ENCODE peak calls at places on chromosomes 16 and 17, in nine cellular contexts. R is nephron progenitor cell, O is memory B cell, A is skeletal muscle cell, T is activated gamma-delta T cell treated with Interleukin-2 at 50 U/mL for 16 hours, H is GM23248, N is glutamatergic neuron, G is GM03348, Y is HTR-8/SVneo. X is an unnamed sample.

GRCh38 chr17:80261159-80261894 is 675 bp downstream of the RNF213 start:
- DNase-seq in R (peak), G (peak), N (peak), T (peak), A (no peak), Y (peak), H (peak), O (peak), X (no peak)

GRCh38 chr16:63568184-63568583 is 1531.9 kb upstream of the CDH8 start:
- DNase-seq in R (no peak), A (no peak), H (no peak), G (no peak), N (no peak), T (no peak), O (no peak), Y (no peak), X (no peak)

GRCh38 chr16:24737391-24737871 is 8.0 kb downstream of the TNRC6A start:
- DNase-seq in O (no peak), Y (no peak), G (peak), A (no peak), N (no peak), R (no peak), T (no peak), H (peak), X (no peak)

GRCh38 chr17:2388020-2388704 is 12.7 kb downstream of the MNT start:
- DNase-seq in G (no peak), H (no peak), N (no peak), T (no peak), O (no peak), R (no peak), A (no peak), Y (no peak), X (no peak)

GRCh38 chr17:2705888-2706795 is 5.4 kb downstream of the CLUH start:
- DNase-seq in R (no peak), H (no peak), T (no peak), G (no peak), Y (no peak), O (no peak), A (no peak), N (no peak), X (no peak)

GRCh38 chr17:1720856-1721386 is 3.6 kb upstream of the WDR81 start:
- DNase-seq in Y (no peak), A (no peak), H (peak), N (peak), G (peak), T (peak), O (peak), R (peak), X (no peak)

GRCh38 chr17:1454541-1454940 is 1.5 kb downstream of the CRK start:
- DNase-seq in O (no peak), Y (no peak), A (no peak), H (peak), T (no peak), R (no peak), G (no peak), N (no peak), X (no peak)

GRCh38 chr17:10547351-10547750 is 2.1 kb downstream of the MYH2 start:
- DNase-seq in Y (peak), G (no peak), A (no peak), O (no peak), N (no peak), H (no peak), R (no peak), T (no peak), X (no peak)

GRCh38 chr17:80629298-80630028 is 84.8 kb downstream of the RPTOR start:
- DNase-seq in A (no peak), G (no peak), O (no peak), T (no peak), H (no peak), R (no peak), N (no peak), Y (no peak), X (no peak)

GRCh38 chr16:85724936-85725335 is 26.0 kb downstream of the C16orf74 start:
- DNase-seq in Y (no peak), G (no peak), R (no peak), A (no peak), H (no peak), O (no peak), N (no peak), T (no peak), X (no peak)

GRCh38 chr17:67655478-67656148 is 62.1 kb upstream of the NOL11 start:
- DNase-seq in A (no peak), R (no peak), N (no peak), T (no peak), O (no peak), H (no peak), Y (no peak), G (no peak), X (no peak)

GRCh38 chr17:65123757-65124675 is 13.2 kb upstream of the RGS9 start:
- DNase-seq in T (no peak), A (no peak), N (no peak), R (no peak), Y (no peak), O (no peak), H (peak), G (no peak), X (no peak)

GRCh38 chr17:82639628-82640027 is 8.6 kb downstream of the WDR45B start:
- DNase-seq in O (no peak), G (no peak), R (no peak), H (no peak), T (no peak), N (no peak), Y (no peak), A (no peak), X (no peak)

GRCh38 chr17:55601874-55602364 is 90.7 kb upstream of the SMIM36 start:
- DNase-seq in R (peak), G (peak), Y (no peak), N (no peak), A (no peak), O (peak), T (no peak), H (peak), X (no peak)

GRCh38 chr17:75927286-75927922 is 13.4 kb downstream of the FBF1 start:
- DNase-seq in T (no peak), G (peak), R (no peak), H (peak), A (no peak), Y (peak), N (no peak), O (no peak), X (no peak)

GRCh38 chr16:2008631-2009301 is 855 bp downstream of the ZNF598 start:
- DNase-seq in A (no peak), O (no peak), R (no peak), Y (no peak), T (no peak), N (no peak), H (peak), G (peak), X (no peak)

GRCh38 chr17:44444735-44445105 is 55.3 kb upstream of the ITGA2B start:
- DNase-seq in Y (no peak), T (no peak), A (peak), H (peak), R (no peak), G (no peak), O (no peak), N (no peak), X (peak)

GRCh38 chr17:80294210-80294609 is 33.6 kb downstream of the RNF213 start:
- DNase-seq in R (no peak), G (no peak), Y (no peak), N (peak), O (no peak), T (no peak), H (no peak), A (no peak), X (no peak)

GRCh38 chr16:64731891-64732290 is 390.0 kb downstream of the CDH11 start:
- DNase-seq in Y (no peak), H (no peak), O (no peak), T (no peak), N (no peak), A (no peak), R (no peak), G (no peak), X (no peak)

GRCh38 chr17:17898673-17899072 is 61.9 kb upstream of the SREBF1 start:
- DNase-seq in G (no peak), O (no peak), Y (no peak), R (no peak), A (no peak), N (no peak), T (no peak), H (no peak), X (no peak)

GRCh38 chr17:42198897-42199296 is 4.6 kb upstream of the GHDC start:
- DNase-seq in G (no peak), H (no peak), A (no peak), T (no peak), N (no peak), Y (no peak), R (no peak), O (peak), X (no peak)

GRCh38 chr16:23695756-23696155 is 17.1 kb downstream of the PLK1 start:
- DNase-seq in R (no peak), T (no peak), O (no peak), N (no peak), Y (no peak), A (no peak), G (no peak), H (no peak), X (no peak)

GRCh38 chr17:67245694-67246397 is 850 bp upstream of the HELZ start:
- DNase-seq in O (peak), G (peak), T (peak), N (peak), H (peak), R (peak), Y (peak), A (no peak), X (no peak)

GRCh38 chr17:58535431-58535830 is 21.0 kb upstream of the MTMR4 start:
- DNase-seq in R (no peak), H (peak), A (no peak), T (no peak), O (no peak), G (peak), N (no peak), Y (no peak), X (no peak)

X was measured in kidney epithelial cell.